ENCODE peak calls at places on chromosomes 4 and X, in eight cellular contexts. B is SK-N-SH, R is IMR-90, T is uterus, X is heart left ventricle, E is neural progenitor cell, N is testis, V is A549. S is an unnamed sample. For H3K4me1, the result is how much of the 10 kb centered on the place peaks cover.

GRCh38 chr4:170674176-170674575 is 584.4 kb upstream of the AADAT start:
- DNase-seq in B (no peak), E (no peak), V (no peak), T (no peak), X (no peak), R (peak), N (no peak), S (no peak)

GRCh38 chr4:37827030-37827705 is 682 bp downstream of the PGM2 start:
- DNase-seq in X (no peak), T (peak), B (no peak), V (no peak), N (peak), R (peak), E (no peak), S (no peak)

GRCh38 chr4:8045909-8046308 is 106.2 kb upstream of the AFAP1 start:
- DNase-seq in B (no peak), T (no peak), R (no peak), X (no peak), E (no peak), N (no peak), V (no peak), S (no peak)

GRCh38 chrX:41616935-41617334 is 71.8 kb upstream of the GPR34 start:
- DNase-seq in V (no peak), E (peak), R (no peak), T (no peak), X (no peak), B (peak), N (no peak), S (no peak)

GRCh38 chr4:80619070-80619674 is 283.6 kb downstream of the CFAP299 start:
- DNase-seq in V (peak), T (no peak), E (peak), B (no peak), N (peak), R (no peak), X (no peak), S (no peak)

GRCh38 chr4:179530953-179531352 is 2088.7 kb upstream of the AGA start:
- DNase-seq in B (no peak), X (no peak), T (no peak), N (no peak), E (no peak), R (peak), V (no peak), S (peak)

GRCh38 chr4:81375745-81376144 is 96.0 kb downstream of the RASGEF1B start:
- DNase-seq in V (peak), B (no peak), X (no peak), E (no peak), R (no peak), N (no peak), T (no peak), S (no peak)

GRCh38 chr4:13642576-13642975 is 15.1 kb upstream of the BOD1L1 start:
- DNase-seq in B (no peak), R (peak), N (peak), E (no peak), V (no peak), X (no peak), T (no peak), S (peak)

GRCh38 chr4:82852751-82853053 is 38.3 kb downstream of the SEC31A start:
- DNase-seq in T (no peak), N (no peak), E (peak), B (no peak), R (no peak), X (no peak), V (peak), S (no peak)

GRCh38 chr4:48450740-48451139 is 32.4 kb upstream of the SLC10A4 start:
- DNase-seq in T (no peak), V (no peak), E (no peak), R (no peak), N (no peak), X (no peak), B (no peak), S (no peak)

GRCh38 chr4:154868423-154869194 is 87.5 kb downstream of the RBM46 start:
- DNase-seq in R (no peak), V (no peak), X (no peak), T (no peak), E (peak), N (no peak), B (no peak), S (no peak)

GRCh38 chrX:12814434-12814833 is 23.2 kb downstream of the PRPS2 start:
- DNase-seq in X (no peak), R (peak), E (peak), T (no peak), B (peak), N (no peak), V (peak), S (peak)

GRCh38 chr4:142128529-142128928 is 492.1 kb downstream of the IL15 start:
- DNase-seq in X (peak), R (peak), N (peak), B (no peak), V (no peak), E (no peak), T (peak), S (no peak)

GRCh38 chr4:98625399-98625798 is 33.0 kb downstream of the TSPAN5 start:
- DNase-seq in V (no peak), N (no peak), B (no peak), T (no peak), R (no peak), X (no peak), E (no peak), S (no peak)
- H3K27ac ChIP-seq in V (no peak), N (peak), B (peak), T (peak), R (peak), X (no peak), E (no peak), S (no peak)

DNA sequence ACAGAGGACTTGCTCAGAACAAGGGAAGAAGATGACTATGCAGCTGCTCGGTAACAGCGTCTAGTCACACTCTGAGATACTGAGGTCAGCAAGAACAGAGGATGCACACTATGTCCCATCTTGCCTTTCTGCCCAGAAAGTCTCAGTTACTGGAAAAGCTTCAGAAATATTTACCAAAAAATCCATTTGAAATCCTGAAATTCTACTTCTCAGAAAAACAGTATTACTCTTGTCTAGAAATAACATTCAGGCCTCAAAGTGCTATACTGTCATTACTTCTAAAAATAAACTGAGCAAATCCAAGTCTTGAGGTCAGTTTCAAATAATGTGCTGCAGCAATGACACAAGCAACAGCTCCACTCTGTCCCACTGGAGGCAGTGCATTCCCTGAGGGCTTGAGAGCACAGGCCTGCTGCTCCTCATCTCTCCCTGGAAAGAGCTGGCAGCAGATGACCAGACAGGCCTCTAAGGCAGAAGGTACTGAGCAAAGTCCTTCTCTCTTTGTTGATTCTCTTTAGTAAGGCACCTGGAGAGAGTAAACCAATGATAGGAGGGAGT is 76.9 kb downstream of the CAMK2D start:
- DNase-seq in R (peak), X (peak), E (peak), N (peak), B (peak), T (peak), V (peak), S (peak)
- H3K4me1 ChIP-seq in R (under half), X (under half), E (under half), N (under half), B (under half), T (under half), V (under half), S (under half)

GRCh38 chr4:2246384-2247127 is 4.6 kb upstream of the HAUS3 start:
- DNase-seq in T (peak), N (peak), B (peak), R (no peak), E (no peak), V (no peak), X (no peak), S (no peak)
- H3K27ac ChIP-seq in T (peak), N (no peak), B (no peak), R (no peak), E (no peak), V (no peak), X (no peak), S (no peak)

DNA sequence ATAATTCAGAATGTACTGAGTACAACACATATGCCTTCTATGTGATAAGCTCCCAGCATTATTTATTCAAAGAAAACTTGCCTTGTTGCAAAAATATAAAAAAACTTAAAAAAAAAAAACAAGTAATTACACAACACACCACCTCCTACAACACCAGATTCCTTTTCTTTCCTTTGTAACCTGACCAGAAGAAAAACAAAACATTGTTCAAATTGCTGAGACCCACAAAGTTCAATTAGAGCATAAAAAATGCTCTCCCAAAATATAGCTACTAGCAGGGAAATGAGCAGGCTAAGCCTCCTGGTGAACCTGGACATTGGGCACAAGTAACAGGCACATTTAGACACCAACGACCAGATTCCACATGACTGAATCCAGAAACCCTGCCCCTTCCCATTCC is 38.3 kb downstream of the MECP2 start:
- DNase-seq in X (no peak), N (no peak), E (no peak), T (no peak), V (no peak), B (no peak), R (no peak), S (no peak)
- H3K4me1 ChIP-seq in X (half or more), N (under half), E (under half), T (under half), V (under half), B (under half), R (under half), S (under half)

GRCh38 chrX:48538641-48539344 is 721 bp upstream of the TBC1D25 start:
- DNase-seq in N (no peak), X (no peak), V (no peak), B (no peak), R (no peak), T (no peak), E (no peak), S (no peak)

GRCh38 chrX:48539345-48540014 is at the start of gene TBC1D25:
- DNase-seq in B (peak), E (peak), X (peak), T (peak), V (peak), N (peak), R (peak), S (peak)

GRCh38 chrX:48540015-48540350 is 469 bp downstream of the TBC1D25 start:
- DNase-seq in R (peak), E (no peak), T (peak), N (peak), X (peak), B (peak), V (no peak), S (no peak)

GRCh38 chrX:48540480-48540879 is 966 bp downstream of the TBC1D25 start:
- DNase-seq in T (no peak), B (no peak), N (no peak), E (peak), V (no peak), X (no peak), R (no peak), S (no peak)

GRCh38 chrX:48541140-48541814 is 1.8 kb downstream of the TBC1D25 start:
- DNase-seq in V (no peak), X (no peak), N (no peak), R (no peak), E (no peak), B (no peak), T (no peak), S (no peak)
- H3K27ac ChIP-seq in V (no peak), X (no peak), N (no peak), R (no peak), E (no peak), B (no peak), T (no peak), S (no peak)

DNA sequence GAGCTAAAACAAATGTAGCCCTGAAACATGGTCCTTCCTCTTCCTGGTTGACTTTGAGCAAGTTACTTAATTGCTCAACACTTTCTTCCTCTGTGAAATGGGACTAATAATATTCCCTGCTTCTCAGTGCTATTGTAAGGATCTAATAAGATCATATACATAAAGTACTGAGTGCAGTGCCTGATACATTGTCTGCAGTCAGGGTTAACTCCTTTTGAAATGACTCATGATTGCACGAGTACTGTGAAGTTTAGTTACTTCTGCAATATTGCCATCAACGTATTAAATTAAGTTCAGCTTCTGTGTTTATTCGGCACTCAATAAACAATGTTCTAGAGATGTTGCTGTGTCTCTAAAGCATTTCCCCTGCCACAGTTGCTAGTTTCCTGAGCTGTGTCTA is 91.8 kb upstream of the HPRT1 start:
- DNase-seq in B (no peak), T (no peak), E (no peak), X (no peak), V (no peak), R (peak), N (no peak), S (no peak)
- H3K4me1 ChIP-seq in B (under half), T (under half), E (under half), X (under half), V (under half), R (under half), N (under half), S (under half)

DNA sequence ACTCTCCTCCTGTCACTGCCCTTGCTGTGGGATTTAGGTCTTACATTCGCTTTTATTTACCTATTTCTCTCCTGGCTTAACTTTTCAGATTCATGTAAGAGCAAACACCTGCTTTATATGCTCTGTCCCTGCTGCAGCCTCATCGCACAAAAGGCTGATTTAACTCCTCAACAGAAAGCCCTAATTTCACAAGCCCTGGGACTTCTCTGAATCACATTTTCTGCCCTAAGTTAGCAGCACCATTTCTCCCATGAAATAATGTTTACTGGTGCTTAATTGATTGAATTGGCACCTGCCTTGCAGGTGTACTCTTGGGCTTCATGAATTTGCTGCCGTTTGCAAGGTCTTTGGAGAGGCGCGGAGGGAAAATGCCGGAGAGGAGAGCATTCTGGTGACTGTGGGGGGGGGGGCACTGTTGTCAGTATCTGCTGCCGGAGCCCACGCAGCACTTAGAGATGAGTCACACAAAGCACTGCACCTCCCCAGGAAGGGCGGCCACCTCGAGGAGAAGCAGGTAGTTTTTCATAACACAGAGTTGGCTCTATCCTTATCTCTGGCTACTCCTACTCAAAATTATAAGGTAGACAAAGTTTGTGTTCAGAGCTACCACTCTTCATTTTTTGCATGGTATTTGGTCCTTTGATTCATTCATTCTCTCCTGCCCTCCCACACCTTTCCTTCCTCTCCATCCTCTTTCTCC is 76.4 kb upstream of the SCOC start:
- DNase-seq in T (peak), E (peak), B (no peak), N (peak), V (no peak), X (no peak), R (no peak), S (no peak)
- H3K27ac ChIP-seq in T (peak), E (no peak), B (peak), N (no peak), V (peak), X (no peak), R (no peak), S (no peak)

GRCh38 chr4:182089326-182089725 is 153.9 kb upstream of the TENM3 start:
- DNase-seq in T (no peak), X (no peak), E (peak), V (no peak), B (no peak), R (no peak), N (no peak), S (no peak)

GRCh38 chr4:182082910-182083309 is 160.3 kb upstream of the TENM3 start:
- DNase-seq in X (no peak), V (no peak), B (no peak), T (no peak), R (no peak), N (no peak), E (no peak), S (no peak)

GRCh38 chr4:182085051-182085480 is 158.1 kb upstream of the TENM3 start:
- DNase-seq in N (no peak), E (peak), V (no peak), X (no peak), T (no peak), B (no peak), R (no peak), S (peak)

DNA sequence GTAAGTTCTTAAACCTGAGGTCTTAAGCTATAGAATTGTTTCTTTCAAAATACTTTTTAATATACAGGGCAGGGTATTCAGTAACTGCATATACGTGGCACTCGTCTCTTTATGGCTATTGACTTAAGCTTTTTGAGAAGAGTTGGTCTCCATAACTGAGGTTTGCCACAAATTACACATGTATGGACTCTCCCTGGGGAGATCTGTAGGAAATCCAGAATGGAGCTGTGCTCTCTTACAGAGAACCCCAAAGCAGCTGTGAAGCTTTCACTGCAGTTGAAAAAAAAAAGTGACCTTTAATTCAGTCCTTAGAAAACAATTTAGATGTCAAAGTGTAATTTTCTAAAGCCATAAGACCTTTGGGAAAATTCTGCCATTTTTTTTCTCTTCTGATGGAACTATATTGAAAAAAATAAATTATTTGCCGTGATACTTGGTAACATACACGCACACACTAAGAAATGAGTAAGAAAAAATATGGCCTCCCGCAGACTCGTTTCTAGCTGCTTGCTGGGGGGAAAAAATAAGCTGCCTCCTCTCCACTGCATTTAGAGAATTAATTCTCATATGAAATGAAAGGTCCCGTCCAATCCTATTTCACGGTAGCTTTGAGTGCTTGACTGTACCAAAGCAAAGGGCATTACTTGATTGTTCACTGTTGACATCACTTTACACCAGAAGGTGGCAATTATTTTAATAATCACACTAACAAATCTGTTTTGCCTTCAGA is 159.4 kb upstream of the TENM3 start:
- DNase-seq in E (no peak), T (no peak), B (no peak), N (no peak), R (no peak), V (no peak), X (no peak), S (peak)
- H3K4me1 ChIP-seq in E (under half), T (under half), B (under half), N (under half), R (under half), V (under half), X (under half), S (under half)

GRCh38 chr4:74932010-74932409 is 906 bp upstream of the PARM1 start:
- DNase-seq in V (no peak), T (no peak), E (no peak), R (no peak), B (no peak), N (no peak), X (no peak), S (no peak)

GRCh38 chr4:74931386-74931785 is 1.5 kb upstream of the PARM1 start:
- DNase-seq in N (no peak), V (no peak), X (no peak), E (no peak), T (no peak), R (no peak), B (peak), S (peak)

GRCh38 chr4:74933562-74934015 is 673 bp downstream of the PARM1 start:
- DNase-seq in X (peak), V (no peak), B (peak), E (peak), N (peak), R (no peak), T (peak), S (peak)

GRCh38 chr4:74934016-74934821 is 1.3 kb downstream of the PARM1 start:
- DNase-seq in T (peak), V (no peak), E (peak), B (peak), N (peak), R (peak), X (peak), S (peak)

DNA sequence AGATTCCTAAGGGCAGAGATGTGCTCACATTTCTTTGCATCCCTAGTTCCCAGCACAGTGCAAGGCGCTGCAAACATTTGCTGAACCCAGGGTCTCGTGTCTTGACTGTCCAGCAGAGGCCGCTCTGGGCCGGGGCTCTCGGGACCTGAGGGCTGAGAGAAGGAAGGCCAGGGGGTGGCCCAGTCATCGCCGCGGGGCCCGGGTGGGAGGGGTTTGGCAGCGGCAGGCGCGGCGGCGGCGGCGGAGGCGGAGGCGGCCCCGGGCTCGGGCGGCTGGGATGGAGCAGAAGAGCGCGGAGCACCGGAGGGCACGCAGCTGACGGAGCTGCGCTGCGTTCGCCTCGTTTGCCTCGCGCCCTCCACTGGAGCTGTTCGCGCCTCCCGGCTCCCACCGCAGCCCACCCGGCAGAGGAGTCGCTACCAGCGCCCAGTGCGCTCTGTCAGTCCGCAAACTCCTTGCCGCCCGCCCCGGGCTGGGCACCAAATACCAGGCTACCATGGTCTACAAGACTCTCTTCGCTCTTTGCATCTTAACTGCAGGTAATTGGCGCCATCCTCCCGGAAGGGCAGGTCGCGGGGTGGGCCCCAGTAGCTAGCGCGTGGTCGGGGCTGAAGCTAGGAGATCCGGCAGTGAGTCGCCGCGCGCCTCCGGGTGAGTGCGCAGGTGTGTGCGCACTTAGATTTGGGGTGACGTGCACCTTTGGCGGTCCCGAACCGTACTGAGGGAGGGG is at the start of gene PARM1:
- DNase-seq in T (peak), X (peak), B (peak), E (peak), V (peak), N (peak), R (peak), S (peak)
- H3K27ac ChIP-seq in T (peak), X (peak), B (no peak), E (no peak), V (no peak), N (peak), R (no peak), S (peak)